ENCODE peak calls at places on chromosomes 1 and 21, in five cellular contexts. J, T, S, Y and C are unnamed samples.

GRCh38 chr1:47196622-47197021 is 6.8 kb upstream of the PDZK1IP1 start:
- DNase-seq in T (no peak), S (peak; percentile 23), J (no peak), Y (no peak), C (no peak)

GRCh38 chr21:32452641-32453040 is 40.1 kb downstream of the EVA1C start:
- DNase-seq in T (no peak), J (no peak), S (no peak), Y (no peak), C (no peak)

GRCh38 chr1:54581621-54582035 is 33.6 kb downstream of the ACOT11 start:
- DNase-seq in Y (peak; percentile 58), T (peak; percentile 96), J (no peak), S (peak; percentile 71), C (peak; percentile 61)

GRCh38 chr1:211327341-211327921 is 798 bp downstream of the TRAF5 start:
- DNase-seq in J (no peak), Y (peak; percentile 55), S (peak; percentile 58), T (peak; percentile 85), C (peak; percentile 67)

GRCh38 chr1:183291216-183291762 is 105.2 kb downstream of the LAMC2 start:
- DNase-seq in J (no peak), Y (peak; percentile 45), S (no peak), T (no peak), C (no peak)

GRCh38 chr1:38114231-38114630 is 67.6 kb upstream of the POU3F1 start:
- DNase-seq in T (peak; percentile 82), Y (peak; percentile 41), J (no peak), S (no peak), C (no peak)

GRCh38 chr21:31682625-31683024 is 23.1 kb downstream of the SOD1 start:
- DNase-seq in S (no peak), Y (peak; percentile 65), J (no peak), T (no peak), C (no peak)

GRCh38 chr1:58841455-58841854 is 57.6 kb upstream of the JUN start:
- DNase-seq in S (peak; percentile 30), T (no peak), Y (no peak), J (no peak), C (no peak)

GRCh38 chr1:200733907-200734306 is 4.8 kb upstream of the CAMSAP2 start:
- DNase-seq in Y (peak; percentile 44), J (no peak), T (no peak), S (peak; percentile 94), C (no peak)

GRCh38 chr21:29501451-29501850 is 202.7 kb downstream of the BACH1 start:
- DNase-seq in J (no peak), T (peak; percentile 48), Y (peak; percentile 53), S (peak; percentile 60), C (no peak)

GRCh38 chr21:40696246-40696645 is 150.7 kb downstream of the DSCAM start:
- DNase-seq in Y (no peak), T (no peak), S (no peak), J (no peak), C (no peak)

GRCh38 chr1:2556277-2557145 is at the start of gene TNFRSF14:
- DNase-seq in S (peak; percentile 51), J (no peak), Y (no peak), T (peak; percentile 77), C (peak; percentile 66)

GRCh38 chr1:228417471-228418203 is 976 bp upstream of the TRIM17 start:
- DNase-seq in J (no peak), Y (peak; percentile 15), T (no peak), S (peak; percentile 82), C (no peak)

GRCh38 chr1:59266180-59266926 is 30.5 kb upstream of the FGGY start:
- DNase-seq in J (no peak), S (no peak), T (no peak), Y (no peak), C (no peak)

GRCh38 chr1:30087465-30087864 is 635.9 kb downstream of the MATN1 start:
- DNase-seq in J (no peak), S (peak; percentile 33), T (peak; percentile 36), Y (no peak), C (no peak)

GRCh38 chr1:227388771-227389170 is 70.5 kb upstream of the CDC42BPA start:
- DNase-seq in T (no peak), S (peak; percentile 80), Y (no peak), J (no peak), C (no peak)

GRCh38 chr1:206693592-206693991 is 8.9 kb downstream of the MAPKAPK2 start:
- DNase-seq in Y (peak; percentile 84), S (no peak), J (no peak), T (peak; percentile 93), C (no peak)

GRCh38 chr1:97340951-97341350 is 579.9 kb downstream of the DPYD start:
- DNase-seq in Y (peak; percentile 90), S (peak; percentile 48), J (no peak), T (peak; percentile 78), C (no peak)

GRCh38 chr1:225866061-225866844 is 15.9 kb downstream of the TMEM63A start:
- DNase-seq in Y (peak; percentile 81), J (no peak), S (peak; percentile 95), T (peak; percentile 52), C (no peak)

GRCh38 chr1:164667600-164667999 is 108.6 kb downstream of the PBX1 start:
- DNase-seq in Y (no peak), T (no peak), J (no peak), S (no peak), C (no peak)

GRCh38 chr1:43423672-43424550 is 29.8 kb downstream of the HYI start:
- DNase-seq in S (peak; percentile 79), Y (no peak), T (no peak), J (no peak), C (no peak)

GRCh38 chr21:25307489-25307888 is 299.8 kb downstream of the MRPL39 start:
- DNase-seq in J (no peak), S (peak; percentile 73), T (peak; percentile 72), Y (peak; percentile 72), C (no peak)

GRCh38 chr1:37449936-37450335 is 24.4 kb upstream of the ZC3H12A start:
- DNase-seq in Y (no peak), S (no peak), T (no peak), J (no peak), C (no peak)

GRCh38 chr1:238404506-238404905 is 513.8 kb upstream of the ZP4 start:
- DNase-seq in T (no peak), J (no peak), Y (peak; percentile 81), S (no peak), C (no peak)

GRCh38 chr1:85428471-85429077 is 36.4 kb downstream of the DDAH1 start:
- DNase-seq in T (no peak), Y (no peak), S (no peak), J (no peak), C (no peak)

GRCh38 chr1:22739648-22740385 is 29.2 kb downstream of the EPHB2 start:
- DNase-seq in S (no peak), Y (peak; percentile 94), J (no peak), T (peak; percentile 97), C (peak; percentile 77)

GRCh38 chr1:201245082-201245481 is 38.2 kb upstream of the PKP1 start:
- DNase-seq in T (no peak), Y (no peak), S (peak; percentile 69), J (no peak), C (no peak)

GRCh38 chr1:151047925-151048644 is 534 bp downstream of the C1orf56 start:
- DNase-seq in S (peak; percentile 74), J (peak; percentile 49), T (peak; percentile 86), Y (peak; percentile 56), C (peak; percentile 83)

GRCh38 chr1:225361176-225361575 is 66.7 kb downstream of the LBR start:
- DNase-seq in J (no peak), T (peak; percentile 32), Y (no peak), S (peak; percentile 74), C (no peak)

GRCh38 chr1:41663671-41664400 is 179.4 kb upstream of the EDN2 start:
- DNase-seq in J (no peak), S (no peak), Y (no peak), T (no peak), C (no peak)

GRCh38 chr1:184150776-184151531 is 99.4 kb downstream of the TSEN15 start:
- DNase-seq in S (no peak), J (no peak), T (peak; percentile 92), Y (peak; percentile 74), C (no peak)

GRCh38 chr1:165863346-165863745 is 35.9 kb downstream of the UCK2 start:
- DNase-seq in J (no peak), T (no peak), S (no peak), Y (no peak), C (no peak)

GRCh38 chr1:38191451-38191850 is 144.9 kb upstream of the POU3F1 start:
- DNase-seq in S (no peak), T (no peak), J (no peak), Y (no peak), C (no peak)

DNA sequence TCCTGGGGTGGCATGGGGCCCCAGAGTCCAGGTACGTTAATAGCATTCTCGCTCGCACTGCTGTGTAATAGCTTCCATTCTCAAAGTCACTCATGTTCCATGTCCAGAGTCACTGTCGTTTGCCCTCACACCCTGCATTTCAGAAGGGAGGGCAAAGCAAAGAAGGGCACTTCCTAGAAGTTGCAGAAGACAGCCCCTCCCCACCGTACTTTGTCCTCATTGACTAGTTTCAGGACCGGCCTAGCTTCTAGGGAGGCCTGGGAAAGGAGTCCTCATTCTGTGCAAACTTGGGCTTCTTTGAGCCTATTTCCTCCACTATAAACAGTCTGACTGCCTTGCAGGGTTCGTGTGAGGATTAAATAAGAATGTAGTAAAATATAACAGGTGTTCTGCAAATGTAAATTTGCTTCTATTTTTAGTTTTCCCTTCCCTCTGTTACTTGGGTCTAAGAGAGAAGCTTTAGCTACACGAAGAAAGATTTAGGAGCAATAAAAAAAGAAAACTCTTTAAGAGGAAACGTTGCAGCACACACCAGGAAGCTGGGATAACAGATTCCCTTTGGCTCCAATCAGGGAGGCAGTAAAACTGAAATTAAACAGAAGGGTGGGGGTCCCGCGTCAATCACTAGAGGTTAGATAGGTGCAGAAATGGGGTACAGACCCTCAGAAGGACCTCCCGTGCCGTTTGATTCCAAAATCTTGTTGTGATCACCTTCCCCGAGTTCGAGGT is 40.1 kb downstream of the ACTL8 start:
- DNase-seq in S (no peak), T (no peak), Y (no peak), J (no peak), C (peak; percentile 29)
- H3K4me2 ChIP-seq in S (no peak overlapping the region), T (no peak overlapping the region), Y (no peak overlapping the region), J (no peak overlapping the region), C (no peak overlapping the region)

GRCh38 chr1:23837905-23838304 is 12.7 kb upstream of the HMGCL start:
- DNase-seq in Y (no peak), S (no peak), T (peak; percentile 10), J (no peak), C (peak; percentile 9)
- H3K4me3 ChIP-seq in Y (peak overlapping the region; percentile 36), S (peak overlapping the region; percentile 62), T (peak overlapping the region; percentile 64), J (no peak overlapping the region), C (no peak overlapping the region)

GRCh38 chr1:145953861-145954260 is 4.0 kb downstream of the LIX1L start:
- DNase-seq in T (peak; percentile 43), Y (no peak), S (no peak), J (no peak), C (no peak)

GRCh38 chr1:145946477-145946986 is 11.3 kb downstream of the LIX1L start:
- DNase-seq in Y (no peak), T (no peak), J (no peak), S (no peak), C (no peak)

GRCh38 chr1:145952903-145953302 is 4.9 kb downstream of the LIX1L start:
- DNase-seq in Y (no peak), T (no peak), J (no peak), S (no peak), C (no peak)

GRCh38 chr1:145947551-145947950 is 10.3 kb downstream of the LIX1L start:
- DNase-seq in J (no peak), T (no peak), S (no peak), Y (no peak), C (no peak)

GRCh38 chr1:145949219-145949618 is 8.6 kb downstream of the LIX1L start:
- DNase-seq in T (peak; percentile 20), S (no peak), J (no peak), Y (no peak), C (no peak)
- H2AFZ ChIP-seq in T (no peak overlapping the region), S (no peak overlapping the region), J (no peak overlapping the region), Y (no peak overlapping the region), C (no peak overlapping the region)

GRCh38 chr21:46391773-46392172 is 66.9 kb upstream of the DIP2A start:
- DNase-seq in J (no peak), S (no peak), T (no peak), Y (no peak), C (no peak)
- H3K4me2 ChIP-seq in J (no peak overlapping the region), S (no peak overlapping the region), T (no peak overlapping the region), Y (no peak overlapping the region), C (no peak overlapping the region)